ENCODE peak calls at places on chromosome 19, in ten cellular contexts. G is RWPE1, Z is adrenal gland, J is GM10248, I is PC-3, V is neural progenitor cell, Q is heart right ventricle, B is AG04450, M is fibroblast of lung, K is coronary artery. S is an unnamed sample.

GRCh38 chr19:55579766-55580621 is 654 bp downstream of the ZNF579 start:
- DNase-seq in G (no peak), Z (no peak), J (peak), I (peak), V (peak), Q (peak), B (no peak), M (peak), K (no peak), S (no peak)

GRCh38 chr19:38513762-38514167 is 80.3 kb downstream of the RYR1 start:
- DNase-seq in G (no peak), Z (no peak), J (no peak), I (no peak), V (no peak), Q (no peak), B (no peak), M (no peak), K (no peak), S (no peak)

GRCh38 chr19:752652-753517 is 2.0 kb downstream of the MISP start:
- DNase-seq in G (peak), Z (peak), J (no peak), I (peak), V (no peak), Q (no peak), B (peak), M (peak), K (no peak), S (peak)

GRCh38 chr19:50486823-50487515 is 10.3 kb upstream of the GARIN5A start:
- DNase-seq in G (no peak), Z (no peak), J (no peak), I (peak), V (peak), Q (no peak), B (no peak), M (peak), K (no peak), S (peak)

GRCh38 chr19:33040994-33041827 is 23.5 kb downstream of the RHPN2 start:
- DNase-seq in G (peak), Z (no peak), J (no peak), I (peak), V (no peak), Q (no peak), B (no peak), M (peak), K (no peak), S (peak)

GRCh38 chr19:40605201-40605971 is 4.2 kb downstream of the LTBP4 start:
- DNase-seq in G (peak), Z (peak), J (peak), I (peak), V (peak), Q (peak), B (no peak), M (peak), K (peak), S (peak)

GRCh38 chr19:4636151-4636717 is 3.1 kb upstream of the TNFAIP8L1 start:
- DNase-seq in G (peak), Z (peak), J (peak), I (peak), V (peak), Q (peak), B (no peak), M (peak), K (no peak), S (peak)

GRCh38 chr19:35592226-35592625 is 6.3 kb downstream of the PMIS2 start:
- DNase-seq in G (no peak), Z (peak), J (peak), I (peak), V (peak), Q (no peak), B (peak), M (peak), K (no peak), S (peak)

GRCh38 chr19:40139533-40140287 is 49.0 kb upstream of the ZNF780A start:
- DNase-seq in G (peak), Z (peak), J (peak), I (peak), V (peak), Q (no peak), B (peak), M (peak), K (no peak), S (peak)

GRCh38 chr19:8239528-8240273 is 30.5 kb downstream of the CERS4 start:
- DNase-seq in G (no peak), Z (no peak), J (no peak), I (no peak), V (no peak), Q (no peak), B (no peak), M (no peak), K (no peak), S (no peak)

GRCh38 chr19:30395283-30395682 is 23.1 kb downstream of the ZNF536 start:
- DNase-seq in G (no peak), Z (no peak), J (no peak), I (no peak), V (no peak), Q (no peak), B (no peak), M (no peak), K (no peak), S (no peak)

DNA sequence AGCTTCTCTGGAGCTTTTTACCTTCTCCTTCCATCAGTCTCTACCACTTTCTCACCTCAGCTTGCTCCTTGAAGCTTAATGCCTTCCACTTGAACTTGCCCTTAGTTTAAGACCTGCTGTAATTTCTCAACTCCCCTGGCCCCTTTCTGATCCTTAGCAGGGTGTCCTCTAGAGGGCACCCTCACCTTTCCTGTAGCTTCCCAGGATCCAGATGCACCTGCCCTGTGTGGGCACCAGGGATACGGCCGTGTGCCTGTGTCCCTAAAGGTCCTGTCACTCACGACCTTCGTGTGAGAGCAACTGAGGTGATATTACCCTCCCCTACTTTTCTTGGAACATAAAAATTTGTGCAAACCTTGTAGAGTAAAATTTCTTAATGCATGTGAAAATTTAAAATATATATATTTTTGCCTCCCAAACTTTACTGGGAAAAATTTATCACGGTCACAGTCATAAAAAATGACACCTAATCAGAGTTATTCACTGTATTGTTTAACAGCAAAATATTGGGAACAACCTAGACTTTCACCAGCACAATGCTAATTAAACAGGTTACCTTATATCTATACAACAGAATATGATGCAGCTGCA is 46.4 kb downstream of the PSG3 start:
- DNase-seq in G (peak), Z (peak), J (peak), I (peak), V (no peak), Q (no peak), B (peak), M (peak), K (no peak), S (peak)
- TF ChIP-seq CTCF in G (peak), Z (peak), J (peak), I (peak), V (no peak), Q (no peak), B (peak), M (peak), K (no peak), S (peak)

GRCh38 chr19:10654610-10655456 is 687 bp downstream of the ILF3 start:
- DNase-seq in G (peak), Z (peak), J (peak), I (peak), V (peak), Q (peak), B (no peak), M (peak), K (peak), S (peak)

GRCh38 chr19:10653732-10654609 is at the start of gene ILF3:
- DNase-seq in G (peak), Z (peak), J (peak), I (peak), V (peak), Q (peak), B (peak), M (peak), K (peak), S (peak)

GRCh38 chr19:10651821-10652220 is 2.3 kb upstream of the ILF3 start:
- DNase-seq in G (no peak), Z (no peak), J (no peak), I (no peak), V (no peak), Q (no peak), B (no peak), M (no peak), K (no peak), S (no peak)

GRCh38 chr19:10653482-10653731 is 739 bp upstream of the ILF3 start:
- DNase-seq in G (no peak), Z (no peak), J (no peak), I (no peak), V (no peak), Q (no peak), B (no peak), M (no peak), K (no peak), S (no peak)

GRCh38 chr19:10655457-10656312 is 1.5 kb downstream of the ILF3 start:
- DNase-seq in G (no peak), Z (peak), J (no peak), I (peak), V (peak), Q (no peak), B (no peak), M (peak), K (no peak), S (peak)
- TF ChIP-seq CTCF in G (no peak), Z (no peak), J (peak), I (peak), V (no peak), Q (no peak), B (no peak), M (peak), K (no peak), S (no peak)

DNA sequence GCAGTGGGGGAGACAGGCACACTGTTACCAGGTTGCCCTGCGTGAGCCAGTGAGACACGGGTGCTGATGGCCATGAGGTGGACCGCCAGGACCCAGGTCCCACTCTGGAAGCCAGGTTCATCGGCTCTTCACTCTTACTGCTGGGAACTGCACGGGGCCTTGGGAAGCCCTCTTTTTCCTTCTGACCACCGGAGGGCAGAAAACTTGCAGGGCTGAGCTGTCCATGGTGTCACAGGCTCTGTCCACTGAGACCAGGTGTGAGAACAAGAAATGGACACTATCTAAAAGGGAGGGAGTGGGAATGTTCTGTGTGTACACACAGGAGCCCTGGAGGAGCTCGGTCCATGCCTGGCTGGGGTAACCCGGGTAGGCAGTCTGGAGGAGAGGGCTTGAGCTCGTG is 93.4 kb downstream of the UQCRFS1 start:
- DNase-seq in G (no peak), Z (peak), J (no peak), I (no peak), V (peak), Q (no peak), B (no peak), M (no peak), K (no peak), S (no peak)
- TF ChIP-seq CTCF in G (no peak), Z (no peak), J (no peak), I (no peak), V (peak), Q (no peak), B (no peak), M (no peak), K (no peak), S (no peak)

DNA sequence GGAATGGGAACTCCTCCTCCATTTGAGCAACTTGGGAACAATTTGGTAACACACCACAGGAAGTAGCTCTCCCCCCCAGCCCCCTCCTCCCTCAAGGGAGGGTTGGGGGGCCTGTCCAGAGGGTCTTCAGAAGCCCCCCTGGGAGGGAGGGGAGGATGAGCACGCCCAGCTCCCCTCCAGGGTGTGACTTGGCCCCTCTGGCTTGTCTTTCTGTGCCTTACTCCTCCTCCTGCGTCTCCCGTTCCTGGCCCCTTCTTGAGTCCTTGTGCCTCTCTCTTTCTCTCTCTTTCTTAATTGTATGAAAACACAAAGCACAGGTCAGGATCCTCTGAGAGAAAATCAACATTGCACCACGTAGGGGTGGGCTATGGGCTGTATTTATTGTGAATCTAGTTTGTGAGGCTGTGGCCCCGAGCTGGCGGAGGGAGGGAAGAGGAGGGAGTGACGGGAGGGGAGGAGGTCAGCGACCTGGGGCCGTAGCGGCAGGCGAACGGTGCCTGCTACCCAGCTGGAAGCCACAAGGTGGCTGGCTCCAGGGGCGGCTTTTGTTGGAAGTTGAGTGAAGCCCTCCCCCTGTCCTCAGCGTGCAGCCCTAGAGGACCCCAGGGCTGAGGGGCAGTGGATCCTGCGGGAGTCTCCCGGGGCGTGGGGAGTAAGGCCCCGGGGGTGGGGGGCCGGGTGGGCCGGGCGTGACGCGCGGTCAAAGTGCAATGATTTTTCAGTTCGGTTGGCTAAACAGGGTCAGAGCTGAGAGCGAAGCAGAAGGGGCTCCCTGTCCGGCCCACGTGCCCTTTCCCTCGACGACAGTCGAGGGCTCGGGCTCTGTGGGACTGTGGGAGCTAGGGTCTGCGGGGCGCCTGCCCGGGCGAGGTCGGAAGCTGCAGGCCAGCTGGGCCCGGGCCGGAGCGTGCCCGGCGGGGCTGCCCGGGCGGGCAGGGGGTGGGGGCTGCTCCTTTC is 6.4 kb downstream of the LYL1 start:
- DNase-seq in G (no peak), Z (no peak), J (no peak), I (peak), V (peak), Q (peak), B (no peak), M (no peak), K (no peak), S (no peak)
- TF ChIP-seq CTCF in G (no peak), Z (no peak), J (no peak), I (peak), V (peak), Q (no peak), B (no peak), M (no peak), K (no peak), S (no peak)

GRCh38 chr19:19297759-19298158 is 22.6 kb downstream of the SUGP1 start:
- DNase-seq in G (no peak), Z (peak), J (no peak), I (no peak), V (no peak), Q (no peak), B (no peak), M (no peak), K (no peak), S (no peak)

GRCh38 chr19:19296953-19297689 is 23.2 kb downstream of the SUGP1 start:
- DNase-seq in G (no peak), Z (peak), J (no peak), I (no peak), V (no peak), Q (no peak), B (no peak), M (no peak), K (no peak), S (no peak)

GRCh38 chr19:19300613-19301012 is 19.7 kb downstream of the SUGP1 start:
- DNase-seq in G (no peak), Z (no peak), J (no peak), I (no peak), V (no peak), Q (no peak), B (no peak), M (no peak), K (no peak), S (no peak)

GRCh38 chr19:19292607-19293006 is 19.5 kb upstream of the TM6SF2 start:
- DNase-seq in G (no peak), Z (no peak), J (no peak), I (no peak), V (no peak), Q (no peak), B (no peak), M (no peak), K (no peak), S (no peak)

DNA sequence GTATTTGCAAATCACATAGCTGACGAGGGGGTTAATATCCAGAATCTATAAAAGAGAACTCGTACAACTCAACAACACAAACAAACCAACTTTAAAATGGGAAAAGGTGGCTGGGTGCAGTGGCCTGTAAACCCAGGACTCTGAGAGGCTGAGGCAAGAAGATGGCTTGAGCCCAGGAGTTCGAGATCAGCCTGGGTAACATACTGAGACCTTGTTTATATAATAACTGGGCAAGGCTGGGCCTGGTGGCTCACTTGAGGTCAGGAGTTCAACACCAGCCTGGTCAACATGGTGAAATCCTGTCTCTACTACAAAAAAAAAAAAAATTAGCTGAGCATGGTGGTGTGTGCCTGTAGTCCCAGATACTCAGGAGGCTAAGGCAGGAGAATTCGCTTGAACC is 21.8 kb upstream of the TM6SF2 start:
- DNase-seq in G (no peak), Z (no peak), J (no peak), I (no peak), V (no peak), Q (no peak), B (no peak), M (no peak), K (no peak), S (no peak)
- TF ChIP-seq CTCF in G (no peak), Z (no peak), J (no peak), I (no peak), V (no peak), Q (no peak), B (no peak), M (no peak), K (no peak), S (no peak)

GRCh38 chr19:34555447-34555846 is 73.9 kb downstream of the WTIP start:
- DNase-seq in G (no peak), Z (no peak), J (no peak), I (peak), V (peak), Q (no peak), B (no peak), M (no peak), K (no peak), S (peak)
- TF ChIP-seq CTCF in G (no peak), Z (no peak), J (peak), I (peak), V (peak), Q (no peak), B (peak), M (peak), K (no peak), S (peak)

DNA sequence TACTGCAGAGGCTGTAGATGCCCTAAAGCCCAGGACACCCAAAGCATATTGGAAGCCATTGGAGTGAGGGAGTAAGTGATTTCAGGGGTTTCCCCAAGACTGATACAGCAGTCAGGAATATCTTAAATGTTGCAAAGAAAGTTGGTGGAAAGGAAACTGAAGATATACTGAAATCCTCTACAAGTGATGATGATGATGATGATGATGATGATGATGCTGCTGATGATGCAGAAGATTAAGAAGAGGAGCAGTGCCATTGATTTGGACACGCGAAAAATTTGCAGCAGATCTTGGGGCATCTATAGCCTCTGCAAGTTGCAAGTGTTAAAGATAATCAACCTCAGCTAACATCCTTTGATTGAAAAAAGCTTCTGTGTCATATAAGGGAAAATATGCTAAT is 23.8 kb downstream of the ZNF44 start:
- DNase-seq in G (no peak), Z (no peak), J (no peak), I (no peak), V (no peak), Q (no peak), B (no peak), M (no peak), K (no peak), S (no peak)
- TF ChIP-seq CTCF in G (no peak), Z (no peak), J (no peak), I (no peak), V (no peak), Q (no peak), B (no peak), M (no peak), K (no peak), S (no peak)

GRCh38 chr19:12675940-12676339 is 5.7 kb downstream of the DHPS start:
- DNase-seq in G (no peak), Z (no peak), J (no peak), I (no peak), V (no peak), Q (no peak), B (no peak), M (no peak), K (no peak), S (no peak)

GRCh38 chr19:12669272-12670158 is 2.9 kb downstream of the WDR83 start:
- DNase-seq in G (peak), Z (peak), J (peak), I (peak), V (peak), Q (peak), B (peak), M (peak), K (peak), S (peak)

GRCh38 chr19:12670159-12670928 is 3.7 kb downstream of the WDR83 start:
- DNase-seq in G (no peak), Z (no peak), J (no peak), I (no peak), V (no peak), Q (no peak), B (no peak), M (no peak), K (no peak), S (no peak)

GRCh38 chr19:12675377-12675776 is 6.3 kb downstream of the DHPS start:
- DNase-seq in G (no peak), Z (no peak), J (no peak), I (no peak), V (no peak), Q (no peak), B (no peak), M (no peak), K (no peak), S (no peak)

DNA sequence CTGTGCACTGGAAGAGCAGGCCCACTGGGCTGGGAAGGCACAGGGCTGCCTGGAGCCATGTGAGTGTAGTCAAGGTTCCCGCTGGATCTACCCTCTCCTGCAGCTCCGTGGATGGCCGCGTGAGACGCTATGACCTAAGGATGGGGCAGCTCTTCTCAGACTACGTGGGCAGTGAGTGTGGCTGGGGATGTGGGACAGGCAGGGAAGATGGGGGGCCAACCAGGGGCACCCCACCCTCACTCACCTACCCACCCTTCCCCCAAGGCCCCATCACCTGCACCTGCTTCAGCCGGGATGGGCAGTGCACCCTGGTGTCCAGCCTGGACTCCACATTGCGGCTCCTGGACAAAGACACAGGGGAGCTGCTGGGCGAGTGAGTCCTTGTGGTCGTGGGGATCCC is 6.1 kb downstream of the WDR83 start:
- DNase-seq in G (no peak), Z (peak), J (no peak), I (no peak), V (no peak), Q (no peak), B (no peak), M (no peak), K (no peak), S (no peak)
- TF ChIP-seq CTCF in G (no peak), Z (peak), J (no peak), I (no peak), V (no peak), Q (no peak), B (no peak), M (no peak), K (no peak), S (no peak)